ENCODE peak calls at places on chromosomes 12 and 14, in four cellular contexts. V is GM12878, B is K562, F is WTC11. G is an unnamed sample.

GRCh38 chr12:27614866-27615265 is 81.4 kb upstream of the REP15 start:
- DNase-seq in V (no peak), B (no peak), F (no peak), G (no peak)

GRCh38 chr14:35506461-35506860 is 27.5 kb upstream of the INSM2 start:
- DNase-seq in V (no peak), B (no peak), F (no peak), G (no peak)

GRCh38 chr12:47891356-47891755 is 13.4 kb downstream of the VDR start:
- DNase-seq in V (no peak), B (no peak), F (no peak), G (no peak)

GRCh38 chr14:101243587-101244338 is 317.5 kb upstream of the DIO3 start:
- DNase-seq in V (no peak), B (no peak), F (no peak), G (no peak)

GRCh38 chr14:23894687-23895419 is 58.7 kb upstream of the DHRS4 start:
- DNase-seq in V (no peak), B (no peak), F (no peak), G (no peak)

GRCh38 chr12:125533434-125534029 is 468.3 kb downstream of the AACS start:
- DNase-seq in V (no peak), B (peak; percentile 55), F (peak; percentile 86), G (peak; percentile 11)

GRCh38 chr12:26963413-26963812 is 25.1 kb downstream of the FGFR1OP2 start:
- DNase-seq in V (no peak), B (no peak), F (no peak), G (no peak)

GRCh38 chr12:102811125-102811737 is 105.8 kb downstream of the PAH start:
- DNase-seq in V (no peak), B (peak; percentile 57), F (peak; percentile 71), G (peak; percentile 18)

GRCh38 chr14:60485600-60486251 is at the start of gene C14orf39:
- DNase-seq in V (no peak), B (peak; percentile 86), F (peak; percentile 68), G (no peak)

GRCh38 chr14:103074699-103075341 is 9.2 kb upstream of the LBHD2 start:
- DNase-seq in V (no peak), B (peak; percentile 78), F (no peak), G (peak; percentile 70)

GRCh38 chr12:56161677-56162351 is 3.7 kb downstream of the MYL6 start:
- DNase-seq in V (no peak), B (no peak), F (no peak), G (no peak)

GRCh38 chr12:121786441-121786825 is 7.1 kb downstream of the RHOF start:
- DNase-seq in V (no peak), B (no peak), F (no peak), G (peak; percentile 68)

GRCh38 chr14:35940291-35940690 is 114.2 kb downstream of the BRMS1L start:
- DNase-seq in V (peak; percentile 73), B (no peak), F (no peak), G (no peak)

GRCh38 chr14:76499399-76499798 is 123.5 kb downstream of the ESRRB start:
- DNase-seq in V (no peak), B (no peak), F (no peak), G (no peak)

GRCh38 chr12:68122236-68122920 is 37.2 kb downstream of the IFNG start:
- DNase-seq in V (no peak), B (no peak), F (no peak), G (no peak)

GRCh38 chr12:85278598-85279448 is 1.2 kb upstream of the ALX1 start:
- DNase-seq in V (no peak), B (no peak), F (no peak), G (no peak)

GRCh38 chr12:107903377-107904061 is 129.0 kb downstream of the ASCL4 start:
- DNase-seq in V (peak; percentile 40), B (peak; percentile 94), F (peak; percentile 89), G (no peak)

GRCh38 chr12:25615119-25615518 is 62.0 kb upstream of the LMNTD1 start:
- DNase-seq in V (no peak), B (peak; percentile 62), F (no peak), G (no peak)

GRCh38 chr14:61525293-61526011 is 169.9 kb upstream of the HIF1A start:
- DNase-seq in V (peak; percentile 85), B (peak; percentile 12), F (no peak), G (no peak)

GRCh38 chr12:3964404-3964803 is 91.2 kb upstream of the PARP11 start:
- DNase-seq in V (no peak), B (peak; percentile 39), F (peak; percentile 71), G (peak; percentile 18)

GRCh38 chr12:83945871-83946270 is 966.7 kb downstream of the SLC6A15 start:
- DNase-seq in V (no peak), B (no peak), F (no peak), G (peak; percentile 2)

GRCh38 chr12:80936642-80937390 is 918 bp downstream of the LIN7A start:
- DNase-seq in V (no peak), B (no peak), F (peak; percentile 79), G (peak; percentile 79)
- TF ChIP-seq CREM in V (no peak), B (no peak), F (no peak), G (no peak)

GRCh38 chr12:120651821-120652220 is 11.4 kb downstream of the CABP1 start:
- DNase-seq in V (no peak), B (no peak), F (no peak), G (no peak)
- TF ChIP-seq CREM in V (no peak), B (no peak), F (no peak), G (no peak)

GRCh38 chr12:13250416-13250815 is 53.9 kb downstream of the EMP1 start:
- DNase-seq in V (no peak), B (no peak), F (no peak), G (no peak)
- TF ChIP-seq CREM in V (no peak), B (no peak), F (no peak), G (no peak)

DNA sequence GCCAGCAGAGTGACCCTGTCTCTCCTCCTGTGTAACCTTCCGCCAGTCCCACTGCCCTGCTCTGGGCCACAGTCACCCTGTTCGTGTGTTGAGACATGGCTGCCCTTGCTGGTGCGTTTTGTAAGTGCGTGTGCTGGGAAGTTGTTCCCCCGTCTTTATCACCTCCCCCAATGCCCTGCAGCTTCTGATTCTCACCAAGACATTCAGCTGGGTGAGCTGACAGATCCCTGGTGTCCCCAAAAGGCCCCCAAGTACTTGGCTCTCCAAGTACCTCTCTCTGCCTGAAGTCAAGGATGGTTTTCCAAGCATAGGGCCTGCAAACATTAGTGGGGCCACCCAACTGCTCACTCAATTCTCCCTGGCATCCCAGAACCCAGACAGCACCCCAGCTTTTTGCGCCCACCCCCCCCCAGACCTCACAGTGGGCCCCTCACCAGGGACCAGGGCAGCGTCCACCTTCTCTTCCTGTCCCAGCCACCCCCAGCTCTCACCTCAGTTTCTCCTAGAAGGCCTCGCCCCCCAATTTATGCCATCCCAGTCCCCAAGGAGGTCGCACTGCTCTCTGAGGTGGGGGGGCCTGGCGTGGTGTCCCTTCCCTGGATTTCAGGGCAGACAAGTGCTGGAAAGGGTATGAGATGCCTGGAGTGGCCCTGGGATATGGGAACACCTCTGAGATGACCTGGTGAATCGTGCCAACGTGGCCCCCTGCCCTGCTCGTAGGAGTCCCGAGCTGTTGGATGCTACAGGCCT is 51.8 kb upstream of the EML1 start:
- DNase-seq in V (no peak), B (no peak), F (no peak), G (no peak)
- TF ChIP-seq CREM in V (no peak), B (no peak), F (no peak), G (no peak)

GRCh38 chr12:6662602-6662905 is 365 bp downstream of the ING4 start:
- DNase-seq in V (no peak), B (peak; percentile 72), F (no peak), G (no peak)

GRCh38 chr12:6667559-6668210 is 4.8 kb upstream of the ING4 start:
- DNase-seq in V (no peak), B (no peak), F (peak; percentile 22), G (no peak)

GRCh38 chr12:6662906-6663742 is at the start of gene ING4:
- DNase-seq in V (peak; percentile 96), B (peak; percentile 98), F (peak; percentile 94), G (peak; percentile 99)

GRCh38 chr12:6664902-6665301 is 2.0 kb upstream of the ING4 start:
- DNase-seq in V (no peak), B (no peak), F (no peak), G (no peak)

DNA sequence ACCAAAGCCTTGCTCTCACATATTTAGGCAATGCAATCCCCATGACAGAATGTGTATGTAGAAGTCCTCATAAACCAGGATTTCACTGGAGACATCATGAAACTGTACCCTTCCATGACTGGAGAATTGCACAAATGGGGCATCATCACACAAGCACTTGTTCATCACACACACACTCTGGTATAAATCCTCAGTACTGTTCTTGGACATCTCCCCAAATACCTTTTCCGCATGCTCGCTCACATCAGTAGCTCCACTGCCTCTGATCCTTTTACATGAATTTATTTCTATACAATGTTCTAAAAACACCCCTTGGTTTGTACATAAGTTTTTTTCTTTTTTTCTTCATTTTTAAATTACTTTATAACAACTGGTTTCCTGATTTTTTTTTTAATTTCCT is 3.3 kb upstream of the ING4 start:
- DNase-seq in V (no peak), B (no peak), F (no peak), G (no peak)
- TF ChIP-seq CREM in V (no peak), B (no peak), F (no peak), G (no peak)

GRCh38 chr12:124149287-124149686 is 145.6 kb upstream of the RFLNA start:
- DNase-seq in V (no peak), B (no peak), F (no peak), G (no peak)
- TF ChIP-seq CREM in V (no peak), B (no peak), F (no peak), G (no peak)

DNA sequence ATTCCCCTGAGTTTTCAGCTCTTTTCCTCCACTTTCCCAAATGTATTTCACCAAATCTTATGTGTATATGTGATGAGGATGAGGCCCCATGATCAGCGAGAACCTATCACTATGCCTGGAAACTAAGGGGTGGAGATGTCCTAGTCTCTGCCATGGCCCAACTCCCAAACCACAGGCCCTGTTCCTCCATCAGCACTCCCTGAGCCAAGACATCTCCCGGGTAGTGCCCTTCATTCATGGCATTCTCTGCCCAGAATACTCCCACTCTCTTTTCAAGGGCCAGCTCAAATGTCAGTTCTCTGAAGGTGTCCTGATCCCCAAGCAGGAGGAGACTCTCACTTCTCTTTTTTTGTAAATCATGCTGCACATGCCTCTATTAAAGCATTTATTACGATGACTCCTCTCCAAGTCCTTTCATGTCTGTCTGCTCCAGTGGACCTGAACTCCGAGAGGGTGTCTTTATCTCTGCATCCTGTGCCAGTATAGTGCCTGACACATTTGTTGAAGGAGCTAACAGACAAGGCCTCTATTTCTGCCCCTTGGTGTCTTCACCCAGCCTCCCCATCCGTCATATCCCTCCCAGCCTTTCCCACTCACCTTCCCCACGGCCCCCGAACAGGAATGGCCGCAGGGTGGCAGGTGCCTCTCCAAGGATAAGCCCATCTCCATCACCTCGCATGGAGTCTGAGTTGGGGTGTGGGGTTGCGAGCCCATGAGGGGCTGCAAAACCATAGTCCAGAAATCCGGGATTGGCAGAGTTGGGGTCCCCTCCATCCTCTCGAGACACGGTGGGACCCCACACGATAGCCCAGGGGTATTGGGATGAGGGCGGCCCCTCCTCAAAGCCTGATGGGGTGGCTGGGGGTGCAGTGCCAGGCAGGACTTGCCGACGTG is 3.7 kb downstream of the PIANP start:
- DNase-seq in V (peak; percentile 42), B (no peak), F (no peak), G (no peak)
- TF ChIP-seq CREM in V (no peak), B (no peak), F (no peak), G (no peak)